ENCODE peak calls at places on chromosomes 3 and 15, in six cellular contexts. I, B, D, L, C and G are unnamed samples.

GRCh38 chr3:139564290-139564861 is 24.8 kb upstream of the RBP1 start:
- DNase-seq in I (no peak), B (no peak), D (peak), L (peak), C (no peak), G (no peak)

GRCh38 chr3:191809326-191809949 is 348.5 kb downstream of the PYDC2 start:
- DNase-seq in I (no peak), B (no peak), D (no peak), L (peak), C (no peak), G (no peak)

GRCh38 chr15:32659340-32659831 is 17.9 kb downstream of the SCG5 start:
- DNase-seq in I (peak), B (no peak), D (no peak), L (peak), C (peak), G (peak)

GRCh38 chr3:81302045-81302444 is 459.4 kb downstream of the GBE1 start:
- DNase-seq in I (peak), B (peak), D (peak), L (peak), C (peak), G (peak)

GRCh38 chr15:83127547-83128150 is 20.2 kb downstream of the TM6SF1 start:
- DNase-seq in I (no peak), B (no peak), D (no peak), L (no peak), C (no peak), G (no peak)

GRCh38 chr3:32303051-32303786 is 64.7 kb downstream of the CMTM8 start:
- DNase-seq in I (no peak), B (no peak), D (no peak), L (no peak), C (peak), G (no peak)

GRCh38 chr3:172522871-172523818 is at the start of gene TNFSF10:
- DNase-seq in I (no peak), B (no peak), D (peak), L (peak), C (peak), G (peak)

GRCh38 chr3:16449369-16449768 is 64.1 kb downstream of the RFTN1 start:
- DNase-seq in I (no peak), B (no peak), D (no peak), L (no peak), C (no peak), G (no peak)